ENCODE peak calls at places on chromosomes 16 and 17, in seven cellular contexts. One of them, this sample, is unnamed.
A peak's percentile ranks its signal among the peaks of the same experiment; 100 is the strongest.

GRCh38 chr17:81930142-81931125 is 2.9 kb upstream of the MAFG start:
- DNase-seq in SK-N-SH: no peak
- DNase-seq in HCT116: no peak
- DNase-seq in H1: no peak
- DNase-seq in GM12878: no peak
- DNase-seq in K562: no peak
- DNase-seq in HepG2: no peak
- DNase-seq in this sample: peak; percentile 46

GRCh38 chr16:8675183-8676159 is 1.1 kb downstream of the ABAT start:
- DNase-seq in SK-N-SH: peak; percentile 77
- DNase-seq in HCT116: no peak
- DNase-seq in H1: no peak
- DNase-seq in GM12878: no peak
- DNase-seq in K562: no peak
- DNase-seq in HepG2: peak; percentile 96
- DNase-seq in this sample: no peak

GRCh38 chr16:1204941-1205340 is 20.1 kb downstream of the TPSG1 start:
- DNase-seq in SK-N-SH: no peak
- DNase-seq in HCT116: no peak
- DNase-seq in H1: no peak
- DNase-seq in GM12878: no peak
- DNase-seq in K562: no peak
- DNase-seq in HepG2: no peak
- DNase-seq in this sample: no peak

GRCh38 chr17:4858068-4858879 is 25.1 kb downstream of the MINK1 start:
- DNase-seq in SK-N-SH: peak; percentile 78
- DNase-seq in HCT116: no peak
- DNase-seq in H1: no peak
- DNase-seq in GM12878: no peak
- DNase-seq in K562: no peak
- DNase-seq in HepG2: peak; percentile 74
- DNase-seq in this sample: no peak

GRCh38 chr16:79628501-79628975 is 28.0 kb upstream of the MAF start:
- DNase-seq in SK-N-SH: no peak
- DNase-seq in HCT116: no peak
- DNase-seq in H1: no peak
- DNase-seq in GM12878: peak; percentile 20
- DNase-seq in K562: no peak
- DNase-seq in HepG2: no peak
- DNase-seq in this sample: no peak

GRCh38 chr16:31460582-31461002 is 1.3 kb downstream of the ARMC5 start:
- DNase-seq in SK-N-SH: peak; percentile 56
- DNase-seq in HCT116: peak; percentile 56
- DNase-seq in H1: no peak
- DNase-seq in GM12878: no peak
- DNase-seq in K562: peak; percentile 9
- DNase-seq in HepG2: peak; percentile 54
- DNase-seq in this sample: peak; percentile 39

GRCh38 chr16:20683812-20684211 is 13.7 kb downstream of the ACSM1 start:
- DNase-seq in SK-N-SH: no peak
- DNase-seq in HCT116: no peak
- DNase-seq in H1: no peak
- DNase-seq in GM12878: no peak
- DNase-seq in K562: no peak
- DNase-seq in HepG2: no peak
- DNase-seq in this sample: no peak

GRCh38 chr17:44779211-44780025 is 20.6 kb downstream of the ADAM11 start:
- DNase-seq in SK-N-SH: peak; percentile 91
- DNase-seq in HCT116: peak; percentile 33
- DNase-seq in H1: peak; percentile 54
- DNase-seq in GM12878: peak; percentile 17
- DNase-seq in K562: peak; percentile 86
- DNase-seq in HepG2: peak; percentile 66
- DNase-seq in this sample: peak; percentile 87

GRCh38 chr17:60231691-60232090 is 81.9 kb downstream of the CA4 start:
- DNase-seq in SK-N-SH: no peak
- DNase-seq in HCT116: no peak
- DNase-seq in H1: no peak
- DNase-seq in GM12878: no peak
- DNase-seq in K562: no peak
- DNase-seq in HepG2: no peak
- DNase-seq in this sample: no peak

GRCh38 chr17:80252871-80253270 is 7.8 kb upstream of the RNF213 start:
- DNase-seq in SK-N-SH: peak; percentile 89
- DNase-seq in HCT116: peak; percentile 46
- DNase-seq in H1: peak; percentile 46
- DNase-seq in GM12878: no peak
- DNase-seq in K562: peak; percentile 44
- DNase-seq in HepG2: no peak
- DNase-seq in this sample: peak; percentile 85

GRCh38 chr16:76518791-76519190 is 241.6 kb downstream of the CNTNAP4 start:
- DNase-seq in SK-N-SH: no peak
- DNase-seq in HCT116: no peak
- DNase-seq in H1: no peak
- DNase-seq in GM12878: no peak
- DNase-seq in K562: no peak
- DNase-seq in HepG2: no peak
- DNase-seq in this sample: no peak

GRCh38 chr16:1858189-1858588 is 13.8 kb downstream of the MEIOB start:
- DNase-seq in SK-N-SH: no peak
- DNase-seq in HCT116: no peak
- DNase-seq in H1: no peak
- DNase-seq in GM12878: no peak
- DNase-seq in K562: no peak
- DNase-seq in HepG2: no peak
- DNase-seq in this sample: no peak

GRCh38 chr17:77708049-77708448 is 250.5 kb upstream of the TNRC6C start:
- DNase-seq in SK-N-SH: no peak
- DNase-seq in HCT116: no peak
- DNase-seq in H1: no peak
- DNase-seq in GM12878: no peak
- DNase-seq in K562: no peak
- DNase-seq in HepG2: no peak
- DNase-seq in this sample: no peak

GRCh38 chr17:48429156-48429555 is 858 bp downstream of the SKAP1 start:
- DNase-seq in SK-N-SH: no peak
- DNase-seq in HCT116: no peak
- DNase-seq in H1: no peak
- DNase-seq in GM12878: no peak
- DNase-seq in K562: no peak
- DNase-seq in HepG2: no peak
- DNase-seq in this sample: peak; percentile 59

GRCh38 chr17:45149669-45150603 is 1.7 kb downstream of the HEXIM1 start:
- DNase-seq in SK-N-SH: peak; percentile 44
- DNase-seq in HCT116: no peak
- DNase-seq in H1: no peak
- DNase-seq in GM12878: no peak
- DNase-seq in K562: peak; percentile 26
- DNase-seq in HepG2: no peak
- DNase-seq in this sample: peak; percentile 81

GRCh38 chr17:10233157-10233556 is 34.8 kb upstream of the GAS7 start:
- DNase-seq in SK-N-SH: no peak
- DNase-seq in HCT116: peak; percentile 21
- DNase-seq in H1: no peak
- DNase-seq in GM12878: no peak
- DNase-seq in K562: no peak
- DNase-seq in HepG2: no peak
- DNase-seq in this sample: no peak

GRCh38 chr16:31181102-31181830 is 1.3 kb downstream of the FUS start:
- DNase-seq in SK-N-SH: no peak
- DNase-seq in HCT116: no peak
- DNase-seq in H1: no peak
- DNase-seq in GM12878: no peak
- DNase-seq in K562: peak; percentile 44
- DNase-seq in HepG2: no peak
- DNase-seq in this sample: no peak

GRCh38 chr17:17485420-17485819 is 8.6 kb downstream of the MED9 start:
- DNase-seq in SK-N-SH: no peak
- DNase-seq in HCT116: no peak
- DNase-seq in H1: no peak
- DNase-seq in GM12878: no peak
- DNase-seq in K562: no peak
- DNase-seq in HepG2: no peak
- DNase-seq in this sample: no peak

GRCh38 chr16:11992008-11992584 is 15.6 kb downstream of the SNX29 start:
- DNase-seq in SK-N-SH: no peak
- DNase-seq in HCT116: no peak
- DNase-seq in H1: no peak
- DNase-seq in GM12878: no peak
- DNase-seq in K562: no peak
- DNase-seq in HepG2: peak; percentile 59
- DNase-seq in this sample: no peak

GRCh38 chr16:5025171-5025632 is 8.5 kb downstream of the NAGPA start:
- DNase-seq in SK-N-SH: no peak
- DNase-seq in HCT116: no peak
- DNase-seq in H1: peak; percentile 39
- DNase-seq in GM12878: no peak
- DNase-seq in K562: no peak
- DNase-seq in HepG2: no peak
- DNase-seq in this sample: no peak

GRCh38 chr16:75025766-75026165 is 26.9 kb downstream of the ZNRF1 start:
- DNase-seq in SK-N-SH: peak; percentile 34
- DNase-seq in HCT116: no peak
- DNase-seq in H1: no peak
- DNase-seq in GM12878: no peak
- DNase-seq in K562: peak; percentile 47
- DNase-seq in HepG2: no peak
- DNase-seq in this sample: no peak

GRCh38 chr17:61486135-61487120 is 34.2 kb downstream of the TBX4 start:
- DNase-seq in SK-N-SH: peak; percentile 80
- DNase-seq in HCT116: no peak
- DNase-seq in H1: no peak
- DNase-seq in GM12878: no peak
- DNase-seq in K562: no peak
- DNase-seq in HepG2: no peak
- DNase-seq in this sample: no peak

GRCh38 chr16:22424161-22424937 is 49.9 kb upstream of the CDR2 start:
- DNase-seq in SK-N-SH: no peak
- DNase-seq in HCT116: no peak
- DNase-seq in H1: no peak
- DNase-seq in GM12878: no peak
- DNase-seq in K562: no peak
- DNase-seq in HepG2: no peak
- DNase-seq in this sample: no peak

GRCh38 chr16:9843424-9844013 is 338.7 kb downstream of the GRIN2A start:
- DNase-seq in SK-N-SH: no peak
- DNase-seq in HCT116: no peak
- DNase-seq in H1: no peak
- DNase-seq in GM12878: no peak
- DNase-seq in K562: no peak
- DNase-seq in HepG2: no peak
- DNase-seq in this sample: no peak

GRCh38 chr17:74163836-74164235 is 39.6 kb upstream of the RPL38 start:
- DNase-seq in SK-N-SH: no peak
- DNase-seq in HCT116: no peak
- DNase-seq in H1: no peak
- DNase-seq in GM12878: no peak
- DNase-seq in K562: no peak
- DNase-seq in HepG2: no peak
- DNase-seq in this sample: no peak

GRCh38 chr17:30449480-30449879 is 27.7 kb upstream of the GOSR1 start:
- DNase-seq in SK-N-SH: no peak
- DNase-seq in HCT116: no peak
- DNase-seq in H1: no peak
- DNase-seq in GM12878: no peak
- DNase-seq in K562: no peak
- DNase-seq in HepG2: no peak
- DNase-seq in this sample: no peak

GRCh38 chr17:30443721-30444120 is 33.5 kb upstream of the GOSR1 start:
- DNase-seq in SK-N-SH: no peak
- DNase-seq in HCT116: no peak
- DNase-seq in H1: no peak
- DNase-seq in GM12878: no peak
- DNase-seq in K562: no peak
- DNase-seq in HepG2: no peak
- DNase-seq in this sample: no peak
- TF ChIP-seq JUND in SK-N-SH: no peak
- TF ChIP-seq JUND in HCT116: no peak
- TF ChIP-seq JUND in H1: no peak
- TF ChIP-seq JUND in GM12878: no peak
- TF ChIP-seq JUND in K562: no peak
- TF ChIP-seq JUND in HepG2: no peak
- TF ChIP-seq JUND in this sample: no peak

GRCh38 chr16:78537511-78537910 is 438.1 kb downstream of the WWOX start:
- DNase-seq in SK-N-SH: no peak
- DNase-seq in HCT116: no peak
- DNase-seq in H1: no peak
- DNase-seq in GM12878: no peak
- DNase-seq in K562: no peak
- DNase-seq in HepG2: no peak
- DNase-seq in this sample: no peak
- TF ChIP-seq JUND in SK-N-SH: no peak
- TF ChIP-seq JUND in HCT116: no peak
- TF ChIP-seq JUND in H1: no peak
- TF ChIP-seq JUND in GM12878: no peak
- TF ChIP-seq JUND in K562: no peak
- TF ChIP-seq JUND in HepG2: no peak
- TF ChIP-seq JUND in this sample: no peak

GRCh38 chr17:6393368-6393952 is 41.5 kb downstream of the AIPL1 start:
- DNase-seq in SK-N-SH: no peak
- DNase-seq in HCT116: no peak
- DNase-seq in H1: no peak
- DNase-seq in GM12878: no peak
- DNase-seq in K562: no peak
- DNase-seq in HepG2: peak; percentile 53
- DNase-seq in this sample: no peak
- TF ChIP-seq JUND in SK-N-SH: no peak
- TF ChIP-seq JUND in HCT116: no peak
- TF ChIP-seq JUND in H1: no peak
- TF ChIP-seq JUND in GM12878: no peak
- TF ChIP-seq JUND in K562: no peak
- TF ChIP-seq JUND in HepG2: no peak
- TF ChIP-seq JUND in this sample: no peak

GRCh38 chr17:35843698-35844097 is 25.0 kb downstream of the HEATR9 start:
- DNase-seq in SK-N-SH: no peak
- DNase-seq in HCT116: no peak
- DNase-seq in H1: no peak
- DNase-seq in GM12878: no peak
- DNase-seq in K562: no peak
- DNase-seq in HepG2: no peak
- DNase-seq in this sample: no peak

GRCh38 chr17:35847006-35847405 is 21.7 kb downstream of the HEATR9 start:
- DNase-seq in SK-N-SH: no peak
- DNase-seq in HCT116: no peak
- DNase-seq in H1: no peak
- DNase-seq in GM12878: no peak
- DNase-seq in K562: no peak
- DNase-seq in HepG2: no peak
- DNase-seq in this sample: no peak

GRCh38 chr17:35842239-35842638 is 26.5 kb downstream of the HEATR9 start:
- DNase-seq in SK-N-SH: no peak
- DNase-seq in HCT116: no peak
- DNase-seq in H1: no peak
- DNase-seq in GM12878: no peak
- DNase-seq in K562: no peak
- DNase-seq in HepG2: no peak
- DNase-seq in this sample: no peak

GRCh38 chr17:35846055-35846809 is 22.5 kb downstream of the HEATR9 start:
- DNase-seq in SK-N-SH: no peak
- DNase-seq in HCT116: no peak
- DNase-seq in H1: no peak
- DNase-seq in GM12878: no peak
- DNase-seq in K562: no peak
- DNase-seq in HepG2: no peak
- DNase-seq in this sample: no peak

GRCh38 chr17:35844547-35844946 is 24.1 kb downstream of the HEATR9 start:
- DNase-seq in SK-N-SH: no peak
- DNase-seq in HCT116: no peak
- DNase-seq in H1: no peak
- DNase-seq in GM12878: no peak
- DNase-seq in K562: no peak
- DNase-seq in HepG2: no peak
- DNase-seq in this sample: no peak
- TF ChIP-seq JUND in SK-N-SH: no peak
- TF ChIP-seq JUND in HCT116: no peak
- TF ChIP-seq JUND in H1: no peak
- TF ChIP-seq JUND in GM12878: no peak
- TF ChIP-seq JUND in K562: no peak
- TF ChIP-seq JUND in HepG2: no peak
- TF ChIP-seq JUND in this sample: no peak

This sample was measured in T47D.